ENCODE peak calls at places on chromosomes 2 and 18, in six cellular contexts. One of them, this sample, is unnamed.
A peak's percentile ranks its signal among the peaks of the same experiment; 100 is the strongest.

GRCh38 chr2:128457006-128457604 is 138.4 kb upstream of the HS6ST1 start:
- DNase-seq in glutamatergic neuron: no peak
- DNase-seq in stromal cell of bone marrow: no peak
- DNase-seq in NCI-H1105 treated with DMSO at 0.1 percent for 48 hours: no peak
- DNase-seq in CD8-positive, alpha-beta memory T cell: no peak
- DNase-seq in thyroid gland: no peak
- DNase-seq in this sample: no peak

GRCh38 chr2:173903611-173904394 is 61.4 kb downstream of the SP3 start:
- DNase-seq in CD8-positive, alpha-beta memory T cell: no peak
- DNase-seq in NCI-H1105 treated with DMSO at 0.1 percent for 48 hours: no peak
- DNase-seq in stromal cell of bone marrow: peak; percentile 18
- DNase-seq in thyroid gland: no peak
- DNase-seq in glutamatergic neuron: no peak
- DNase-seq in this sample: no peak

GRCh38 chr2:98911376-98912154 is 24.5 kb downstream of the CRACDL start:
- DNase-seq in thyroid gland: no peak
- DNase-seq in glutamatergic neuron: no peak
- DNase-seq in stromal cell of bone marrow: no peak
- DNase-seq in CD8-positive, alpha-beta memory T cell: no peak
- DNase-seq in NCI-H1105 treated with DMSO at 0.1 percent for 48 hours: no peak
- DNase-seq in this sample: no peak

GRCh38 chr2:229712125-229712524 is 2.2 kb downstream of the DNER start:
- DNase-seq in glutamatergic neuron: no peak
- DNase-seq in NCI-H1105 treated with DMSO at 0.1 percent for 48 hours: peak; percentile 8
- DNase-seq in CD8-positive, alpha-beta memory T cell: no peak
- DNase-seq in stromal cell of bone marrow: no peak
- DNase-seq in thyroid gland: no peak
- DNase-seq in this sample: no peak

GRCh38 chr2:137091704-137092103 is 326.4 kb downstream of the THSD7B start:
- DNase-seq in thyroid gland: no peak
- DNase-seq in NCI-H1105 treated with DMSO at 0.1 percent for 48 hours: no peak
- DNase-seq in CD8-positive, alpha-beta memory T cell: no peak
- DNase-seq in glutamatergic neuron: no peak
- DNase-seq in stromal cell of bone marrow: peak; percentile 55
- DNase-seq in this sample: no peak

GRCh38 chr18:41466436-41467160 is 488.4 kb upstream of the PIK3C3 start:
- DNase-seq in thyroid gland: no peak
- DNase-seq in glutamatergic neuron: no peak
- DNase-seq in NCI-H1105 treated with DMSO at 0.1 percent for 48 hours: no peak
- DNase-seq in CD8-positive, alpha-beta memory T cell: no peak
- DNase-seq in stromal cell of bone marrow: no peak
- DNase-seq in this sample: no peak

GRCh38 chr18:41075212-41075611 is 879.8 kb upstream of the PIK3C3 start:
- DNase-seq in glutamatergic neuron: no peak
- DNase-seq in thyroid gland: no peak
- DNase-seq in stromal cell of bone marrow: peak; percentile 9
- DNase-seq in CD8-positive, alpha-beta memory T cell: no peak
- DNase-seq in NCI-H1105 treated with DMSO at 0.1 percent for 48 hours: no peak
- DNase-seq in this sample: no peak

GRCh38 chr2:220143336-220143735 is 515.9 kb downstream of the SLC4A3 start:
- DNase-seq in stromal cell of bone marrow: no peak
- DNase-seq in glutamatergic neuron: no peak
- DNase-seq in CD8-positive, alpha-beta memory T cell: no peak
- DNase-seq in NCI-H1105 treated with DMSO at 0.1 percent for 48 hours: no peak
- DNase-seq in thyroid gland: no peak
- DNase-seq in this sample: no peak

GRCh38 chr2:120751553-120751952 is 15.9 kb downstream of the GLI2 start:
- DNase-seq in thyroid gland: no peak
- DNase-seq in CD8-positive, alpha-beta memory T cell: no peak
- DNase-seq in glutamatergic neuron: no peak
- DNase-seq in NCI-H1105 treated with DMSO at 0.1 percent for 48 hours: no peak
- DNase-seq in stromal cell of bone marrow: no peak
- DNase-seq in this sample: no peak

GRCh38 chr2:217279571-217279970 is 419.7 kb upstream of the TNP1 start:
- DNase-seq in NCI-H1105 treated with DMSO at 0.1 percent for 48 hours: no peak
- DNase-seq in stromal cell of bone marrow: peak; percentile 94
- DNase-seq in thyroid gland: no peak
- DNase-seq in CD8-positive, alpha-beta memory T cell: no peak
- DNase-seq in glutamatergic neuron: no peak
- DNase-seq in this sample: no peak

GRCh38 chr18:44792456-44793080 is 111.9 kb downstream of the SETBP1 start:
- DNase-seq in NCI-H1105 treated with DMSO at 0.1 percent for 48 hours: no peak
- DNase-seq in glutamatergic neuron: no peak
- DNase-seq in thyroid gland: no peak
- DNase-seq in CD8-positive, alpha-beta memory T cell: no peak
- DNase-seq in stromal cell of bone marrow: no peak
- DNase-seq in this sample: no peak

GRCh38 chr2:153479527-153479926 is 965 bp upstream of the RPRM start:
- DNase-seq in CD8-positive, alpha-beta memory T cell: no peak
- DNase-seq in stromal cell of bone marrow: no peak
- DNase-seq in NCI-H1105 treated with DMSO at 0.1 percent for 48 hours: no peak
- DNase-seq in glutamatergic neuron: no peak
- DNase-seq in thyroid gland: no peak
- DNase-seq in this sample: no peak

GRCh38 chr2:104976603-104977120 is 61.2 kb upstream of the MRPS9 start:
- DNase-seq in CD8-positive, alpha-beta memory T cell: no peak
- DNase-seq in thyroid gland: no peak
- DNase-seq in glutamatergic neuron: no peak
- DNase-seq in stromal cell of bone marrow: no peak
- DNase-seq in NCI-H1105 treated with DMSO at 0.1 percent for 48 hours: no peak
- DNase-seq in this sample: peak; percentile 33

GRCh38 chr2:68363731-68364130 is 1.4 kb upstream of the PLEK start:
- DNase-seq in thyroid gland: no peak
- DNase-seq in NCI-H1105 treated with DMSO at 0.1 percent for 48 hours: no peak
- DNase-seq in glutamatergic neuron: no peak
- DNase-seq in CD8-positive, alpha-beta memory T cell: no peak
- DNase-seq in stromal cell of bone marrow: no peak
- DNase-seq in this sample: no peak

GRCh38 chr18:76405280-76405679 is 89.8 kb downstream of the ZNF516 start:
- DNase-seq in NCI-H1105 treated with DMSO at 0.1 percent for 48 hours: no peak
- DNase-seq in CD8-positive, alpha-beta memory T cell: no peak
- DNase-seq in glutamatergic neuron: no peak
- DNase-seq in stromal cell of bone marrow: no peak
- DNase-seq in thyroid gland: no peak
- DNase-seq in this sample: no peak

GRCh38 chr2:160934991-160935390 is 225.2 kb upstream of the TANK start:
- DNase-seq in glutamatergic neuron: no peak
- DNase-seq in stromal cell of bone marrow: no peak
- DNase-seq in CD8-positive, alpha-beta memory T cell: no peak
- DNase-seq in thyroid gland: no peak
- DNase-seq in NCI-H1105 treated with DMSO at 0.1 percent for 48 hours: no peak
- DNase-seq in this sample: no peak

GRCh38 chr2:215886026-215886425 is 127.3 kb downstream of the MREG start:
- DNase-seq in NCI-H1105 treated with DMSO at 0.1 percent for 48 hours: no peak
- DNase-seq in glutamatergic neuron: no peak
- DNase-seq in thyroid gland: no peak
- DNase-seq in CD8-positive, alpha-beta memory T cell: no peak
- DNase-seq in stromal cell of bone marrow: no peak
- DNase-seq in this sample: no peak

GRCh38 chr2:134722728-134723127 is 3.9 kb upstream of the TMEM163 start:
- DNase-seq in stromal cell of bone marrow: no peak
- DNase-seq in NCI-H1105 treated with DMSO at 0.1 percent for 48 hours: no peak
- DNase-seq in CD8-positive, alpha-beta memory T cell: no peak
- DNase-seq in thyroid gland: no peak
- DNase-seq in glutamatergic neuron: peak; percentile 37
- DNase-seq in this sample: no peak

GRCh38 chr2:189164732-189165131 is 14.8 kb downstream of the COL5A2 start:
- DNase-seq in NCI-H1105 treated with DMSO at 0.1 percent for 48 hours: no peak
- DNase-seq in thyroid gland: peak; percentile 13
- DNase-seq in CD8-positive, alpha-beta memory T cell: no peak
- DNase-seq in glutamatergic neuron: no peak
- DNase-seq in stromal cell of bone marrow: no peak
- DNase-seq in this sample: no peak